ENCODE peak calls at places on chromosomes 7 and 10, in six cellular contexts. A is H9, F is AG04450, J is memory B cell, U is NCI-H774, G is smooth muscle cell of the brain vasculature. W is an unnamed sample.
A peak's percentile ranks its signal among the peaks of the same experiment; 100 is the strongest.

GRCh38 chr7:128351296-128352123 is 7.8 kb upstream of the RBM28 start:
- DNase-seq in U (no peak), A (peak; percentile 69), F (no peak), G (no peak), J (no peak), W (no peak)

GRCh38 chr10:33341638-33342037 is 7.2 kb upstream of the NRP1 start:
- DNase-seq in G (no peak), A (no peak), J (no peak), F (no peak), U (no peak), W (no peak)

GRCh38 chr7:66150471-66150870 is 35.8 kb downstream of the CRCP start:
- DNase-seq in J (no peak), G (no peak), A (no peak), U (no peak), F (no peak), W (no peak)

GRCh38 chr10:101322266-101323151 is 31.5 kb upstream of the BTRC start:
- DNase-seq in U (no peak), A (no peak), F (no peak), G (no peak), J (no peak), W (no peak)

GRCh38 chr7:137081276-137081675 is 212.8 kb downstream of the CHRM2 start:
- DNase-seq in F (no peak), G (no peak), A (no peak), J (no peak), U (no peak), W (no peak)

GRCh38 chr7:117395743-117396142 is 31.6 kb downstream of the ASZ1 start:
- DNase-seq in G (no peak), A (no peak), F (peak; percentile 39), U (no peak), J (no peak), W (no peak)

GRCh38 chr7:99221866-99222265 is 14.0 kb upstream of the KPNA7 start:
- DNase-seq in G (no peak), F (no peak), J (no peak), U (no peak), A (no peak), W (no peak)

GRCh38 chr10:88858493-88858892 is 6.8 kb upstream of the ANKRD22 start:
- DNase-seq in J (no peak), U (no peak), A (no peak), G (no peak), F (no peak), W (no peak)

GRCh38 chr10:117784776-117785175 is 242.2 kb downstream of the EMX2 start:
- DNase-seq in U (no peak), J (no peak), G (no peak), F (no peak), A (no peak), W (no peak)

GRCh38 chr10:30058111-30058510 is 1.3 kb downstream of the JCAD start:
- DNase-seq in A (no peak), G (no peak), J (no peak), F (no peak), U (no peak), W (no peak)

GRCh38 chr10:30804478-30805055 is 175.0 kb upstream of the LYZL2 start:
- DNase-seq in G (no peak), F (no peak), A (no peak), U (no peak), J (no peak), W (no peak)

GRCh38 chr7:27103489-27104226 is 1.2 kb upstream of the HOXA2 start:
- DNase-seq in F (no peak), J (no peak), A (no peak), U (no peak), G (no peak), W (no peak)

GRCh38 chr10:59212399-59212798 is 36.0 kb downstream of the PHYHIPL start:
- DNase-seq in U (no peak), F (no peak), A (no peak), J (no peak), G (no peak), W (no peak)

GRCh38 chr10:104337527-104337984 is 709 bp downstream of the ITPRIP start:
- DNase-seq in A (peak; percentile 58), J (peak; percentile 39), G (no peak), U (no peak), F (no peak), W (peak; percentile 64)

GRCh38 chr7:26612742-26613141 is 251.6 kb downstream of the SKAP2 start:
- DNase-seq in A (no peak), F (no peak), J (no peak), G (no peak), U (no peak), W (no peak)

GRCh38 chr7:151820486-151821105 is 56.3 kb downstream of the PRKAG2 start:
- DNase-seq in G (no peak), F (no peak), A (no peak), J (no peak), U (no peak), W (no peak)

GRCh38 chr10:31820096-31820495 is 108.5 kb downstream of the ARHGAP12 start:
- DNase-seq in F (no peak), U (no peak), G (no peak), J (no peak), A (no peak), W (no peak)

GRCh38 chr10:94963901-94964300 is 25.4 kb downstream of the CYP2C9 start:
- DNase-seq in J (no peak), G (no peak), U (peak; percentile 24), F (no peak), A (peak; percentile 38), W (no peak)

GRCh38 chr10:61286695-61287094 is 166.5 kb downstream of the TMEM26 start:
- DNase-seq in J (no peak), G (no peak), U (no peak), A (no peak), F (no peak), W (peak; percentile 70)

GRCh38 chr7:21107101-21107500 is 320.4 kb upstream of the SP8 start:
- DNase-seq in J (no peak), U (no peak), A (no peak), F (no peak), G (no peak), W (no peak)

GRCh38 chr10:110873951-110874350 is 2.2 kb downstream of the PDCD4 start:
- DNase-seq in F (no peak), G (no peak), J (no peak), A (no peak), U (no peak), W (no peak)

GRCh38 chr10:98170249-98171117 is 36.0 kb downstream of the R3HCC1L start:
- DNase-seq in A (peak; percentile 77), F (peak; percentile 20), U (peak; percentile 0), J (peak; percentile 14), G (peak; percentile 18), W (peak; percentile 8)

GRCh38 chr10:12849351-12850181 is 151.9 kb downstream of the CCDC3 start:
- DNase-seq in A (no peak), G (no peak), U (peak; percentile 28), F (no peak), J (no peak), W (no peak)